ENCODE peak calls at places on chromosomes 7 and 10, in four cellular contexts. N is NCI-H345, Q is occipital lobe, A is Calu3. T is an unnamed sample.
A peak's percentile ranks its signal among the peaks of the same experiment; 100 is the strongest.

GRCh38 chr10:28937959-28938358 is 260.6 kb downstream of the BAMBI start:
- DNase-seq in N (no peak), Q (no peak), A (no peak), T (no peak)

GRCh38 chr7:127891854-127892438 is 139.3 kb downstream of the LRRC4 start:
- DNase-seq in N (no peak), Q (no peak), A (no peak), T (no peak)

GRCh38 chr10:8790390-8790789 is 735.9 kb downstream of the GATA3 start:
- DNase-seq in N (no peak), Q (no peak), A (no peak), T (no peak)

GRCh38 chr7:27771111-27771510 is 31.1 kb downstream of the TAX1BP1 start:
- DNase-seq in N (no peak), Q (no peak), A (no peak), T (no peak)

GRCh38 chr10:132714096-132714721 is 71.7 kb downstream of the NKX6-2 start:
- DNase-seq in N (no peak), Q (peak; percentile 79), A (no peak), T (peak; percentile 56)

GRCh38 chr10:71254834-71255539 is 42.6 kb downstream of the UNC5B start:
- DNase-seq in N (no peak), Q (no peak), A (no peak), T (no peak)

GRCh38 chr7:78578701-78579100 is 780.1 kb downstream of the PHTF2 start:
- DNase-seq in N (no peak), Q (no peak), A (no peak), T (no peak)

GRCh38 chr10:49700997-49701396 is 21.5 kb downstream of the C10orf53 start:
- DNase-seq in N (peak; percentile 48), Q (no peak), A (no peak), T (no peak)

GRCh38 chr10:124156524-124157225 is 63.3 kb upstream of the CHST15 start:
- DNase-seq in N (no peak), Q (no peak), A (peak; percentile 6), T (no peak)

GRCh38 chr10:96415896-96416554 is 57.2 kb upstream of the OPALIN start:
- DNase-seq in N (no peak), Q (no peak), A (no peak), T (no peak)

GRCh38 chr10:13810536-13810935 is 223.8 kb downstream of the PRPF18 start:
- DNase-seq in N (no peak), Q (no peak), A (no peak), T (no peak)

GRCh38 chr7:96676901-96677300 is 32.7 kb downstream of the SEM1 start:
- DNase-seq in N (no peak), Q (no peak), A (no peak), T (no peak)

GRCh38 chr7:70694909-70695803 is 436.8 kb upstream of the GALNT17 start:
- DNase-seq in N (no peak), Q (no peak), A (no peak), T (no peak)

GRCh38 chr7:44279286-44279685 is 46.1 kb downstream of the CAMK2B start:
- DNase-seq in N (no peak), Q (no peak), A (no peak), T (no peak)

GRCh38 chr7:125355899-125356298 is 426.3 kb upstream of the POT1 start:
- DNase-seq in N (no peak), Q (no peak), A (no peak), T (no peak)

GRCh38 chr10:54869022-54869421 is 68.0 kb upstream of the PCDH15 start:
- DNase-seq in N (no peak), Q (no peak), A (no peak), T (no peak)

GRCh38 chr10:93874309-93875031 is 19.3 kb upstream of the SLC35G1 start:
- DNase-seq in N (no peak), Q (no peak), A (no peak), T (no peak)